ENCODE peak calls at places on chromosome 10, in four cellular contexts. U is HEK293T, P is K562, M is HepG2. W is an unnamed sample.

GRCh38 chr10:104299031-104299904 is 30.3 kb downstream of the GSTO2 start:
- DNase-seq in U (no peak), P (no peak), M (no peak), W (no peak)

GRCh38 chr10:77297370-77297692 is 340.3 kb downstream of the KCNMA1 start:
- DNase-seq in U (no peak), P (no peak), M (no peak), W (no peak)

GRCh38 chr10:112497347-112497950 is 50.4 kb downstream of the VTI1A start:
- DNase-seq in U (no peak), P (no peak), M (no peak), W (no peak)

GRCh38 chr10:59586407-59586891 is 123.2 kb downstream of the SLC16A9 start:
- DNase-seq in U (no peak), P (no peak), M (no peak), W (no peak)

GRCh38 chr10:33183658-33184057 is 150.8 kb downstream of the NRP1 start:
- DNase-seq in U (no peak), P (no peak), M (no peak), W (no peak)

GRCh38 chr10:76122056-76122455 is 690.6 kb downstream of the LRMDA start:
- DNase-seq in U (no peak), P (no peak), M (no peak), W (no peak)

GRCh38 chr10:50594012-50594411 is 29.7 kb downstream of the SGMS1 start:
- DNase-seq in U (no peak), P (no peak), M (no peak), W (no peak)

GRCh38 chr10:59626523-59626869 is 83.2 kb downstream of the SLC16A9 start:
- DNase-seq in U (no peak), P (no peak), M (no peak), W (no peak)

DNA sequence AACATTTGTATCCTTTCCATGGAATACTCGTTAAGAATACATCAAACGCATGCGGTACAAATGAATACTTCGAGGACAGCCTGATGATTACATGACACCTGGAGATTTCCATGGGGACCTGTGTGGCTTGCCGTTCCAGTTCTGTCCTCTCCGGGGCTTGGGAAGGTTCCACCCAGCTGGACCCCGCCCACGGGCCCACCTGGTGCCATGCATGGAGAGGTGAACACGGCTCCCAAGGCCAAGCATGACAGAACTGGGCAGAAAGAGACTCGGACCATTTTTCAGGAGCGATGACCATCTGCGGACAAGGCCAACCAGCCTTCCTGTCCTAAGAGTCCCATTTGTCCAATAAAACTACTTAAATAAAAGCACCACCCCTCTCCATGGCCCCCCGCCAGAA is 80.1 kb downstream of the TEX36 start:
- DNase-seq in U (no peak), P (no peak), M (no peak), W (no peak)
- TF ChIP-seq ELF4 in U (no peak), P (no peak), M (no peak), W (no peak)

DNA sequence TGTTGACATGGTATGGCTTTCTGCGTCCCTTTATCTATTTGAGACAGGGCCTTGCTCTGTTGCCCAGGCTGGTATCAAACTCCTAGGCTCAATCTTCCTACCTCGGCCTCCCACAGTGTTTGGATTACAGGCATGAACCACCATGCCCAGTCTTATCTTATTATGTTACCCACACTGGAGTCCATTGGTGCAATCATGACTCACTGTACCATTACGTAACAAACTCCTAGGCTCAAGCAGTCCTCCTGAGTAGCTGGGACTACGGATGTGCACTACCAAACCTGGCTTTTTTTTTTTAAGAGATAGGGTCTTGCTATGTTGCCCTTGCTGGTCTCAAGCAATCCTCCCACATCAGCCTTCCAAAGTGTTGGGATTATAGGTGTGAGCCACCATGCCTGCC is 66.7 kb downstream of the CCDC3 start:
- DNase-seq in U (no peak), P (no peak), M (no peak), W (no peak)
- TF ChIP-seq ELF4 in U (no peak), P (no peak), M (no peak), W (no peak)

GRCh38 chr10:49458869-49459268 is 63.0 kb upstream of the DRGX start:
- DNase-seq in U (no peak), P (no peak), M (no peak), W (no peak)
- TF ChIP-seq ELF4 in U (no peak), P (no peak), M (no peak), W (no peak)

GRCh38 chr10:36181421-36181820 is 539.3 kb upstream of the FZD8 start:
- DNase-seq in U (no peak), P (no peak), M (no peak), W (no peak)
- TF ChIP-seq ELF4 in U (no peak), P (no peak), M (no peak), W (no peak)

GRCh38 chr10:125578658-125579315 is 104.2 kb downstream of the TEX36 start:
- DNase-seq in U (no peak), P (no peak), M (no peak), W (no peak)
- TF ChIP-seq ELF4 in U (no peak), P (no peak), M (no peak), W (no peak)

GRCh38 chr10:93060887-93061593 is 442 bp downstream of the CYP26C1 start:
- DNase-seq in U (no peak), P (no peak), M (no peak), W (no peak)
- TF ChIP-seq ELF4 in U (no peak), P (no peak), M (no peak), W (no peak)

GRCh38 chr10:44369851-44370250 is 15.0 kb downstream of the CXCL12 start:
- DNase-seq in U (no peak), P (no peak), M (no peak), W (no peak)

GRCh38 chr10:44372181-44372580 is 12.7 kb downstream of the CXCL12 start:
- DNase-seq in U (no peak), P (no peak), M (no peak), W (no peak)

GRCh38 chr10:44366936-44367630 is 17.8 kb downstream of the CXCL12 start:
- DNase-seq in U (no peak), P (no peak), M (no peak), W (no peak)

GRCh38 chr10:44370731-44371248 is 14.1 kb downstream of the CXCL12 start:
- DNase-seq in U (no peak), P (no peak), M (no peak), W (peak)

GRCh38 chr10:44369296-44369695 is 15.6 kb downstream of the CXCL12 start:
- DNase-seq in U (no peak), P (no peak), M (no peak), W (no peak)
- TF ChIP-seq ELF4 in U (no peak), P (no peak), M (no peak), W (no peak)

DNA sequence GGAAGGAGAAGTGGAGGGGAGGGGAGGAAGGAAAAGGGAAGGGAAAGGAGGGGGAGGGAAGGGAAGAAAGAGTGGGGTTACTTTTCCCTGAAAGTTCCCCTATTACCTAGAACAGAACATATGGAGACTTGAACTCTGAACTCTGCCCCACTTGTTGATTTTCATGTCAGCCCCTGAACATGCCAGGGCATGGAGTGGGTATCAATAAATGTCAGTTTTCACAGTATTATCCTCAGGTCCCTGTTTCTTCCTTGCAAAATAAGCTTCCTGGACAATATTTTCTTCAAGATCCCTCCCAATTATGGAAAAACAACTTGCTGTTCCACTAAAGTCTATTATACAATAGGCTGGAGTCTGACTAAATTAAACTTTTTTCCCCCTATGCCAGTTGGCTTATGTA is 46.9 kb upstream of the LYZL1 start:
- DNase-seq in U (no peak), P (no peak), M (no peak), W (no peak)
- TF ChIP-seq ELF4 in U (no peak), P (no peak), M (no peak), W (no peak)

DNA sequence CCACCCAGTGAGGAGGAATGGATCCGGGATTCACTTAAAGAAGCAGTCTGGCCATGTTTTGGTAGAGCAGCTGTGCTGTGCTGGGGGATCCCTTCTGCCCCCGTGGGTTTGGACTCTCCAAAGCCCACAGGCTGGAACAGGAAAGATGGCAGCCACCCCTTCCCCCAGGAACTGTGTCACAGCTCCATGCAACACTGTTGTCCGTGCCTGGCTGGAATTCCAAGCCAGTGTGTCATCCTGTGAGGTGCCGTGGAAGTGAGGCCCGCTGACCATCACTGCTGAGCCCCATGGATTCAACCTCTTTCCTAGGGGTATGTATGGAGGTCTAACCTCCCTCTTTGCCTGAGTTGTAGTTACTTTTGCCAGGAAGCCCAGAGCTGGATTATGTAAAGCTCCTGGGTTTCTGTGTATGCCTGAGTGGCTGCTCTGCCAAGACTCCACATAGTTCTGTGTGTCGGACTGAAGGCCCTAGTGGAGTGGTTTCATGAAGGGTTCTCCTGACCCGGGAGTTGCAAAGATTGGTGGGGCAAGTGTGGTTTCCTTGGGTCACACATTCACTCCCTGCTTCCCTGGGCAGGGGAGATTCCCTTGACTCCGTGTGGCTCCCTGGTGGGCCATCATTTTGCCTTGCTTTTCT is 35.1 kb upstream of the PCGF5 start:
- DNase-seq in U (no peak), P (no peak), M (no peak), W (no peak)
- TF ChIP-seq ELF4 in U (no peak), P (no peak), M (no peak), W (no peak)

DNA sequence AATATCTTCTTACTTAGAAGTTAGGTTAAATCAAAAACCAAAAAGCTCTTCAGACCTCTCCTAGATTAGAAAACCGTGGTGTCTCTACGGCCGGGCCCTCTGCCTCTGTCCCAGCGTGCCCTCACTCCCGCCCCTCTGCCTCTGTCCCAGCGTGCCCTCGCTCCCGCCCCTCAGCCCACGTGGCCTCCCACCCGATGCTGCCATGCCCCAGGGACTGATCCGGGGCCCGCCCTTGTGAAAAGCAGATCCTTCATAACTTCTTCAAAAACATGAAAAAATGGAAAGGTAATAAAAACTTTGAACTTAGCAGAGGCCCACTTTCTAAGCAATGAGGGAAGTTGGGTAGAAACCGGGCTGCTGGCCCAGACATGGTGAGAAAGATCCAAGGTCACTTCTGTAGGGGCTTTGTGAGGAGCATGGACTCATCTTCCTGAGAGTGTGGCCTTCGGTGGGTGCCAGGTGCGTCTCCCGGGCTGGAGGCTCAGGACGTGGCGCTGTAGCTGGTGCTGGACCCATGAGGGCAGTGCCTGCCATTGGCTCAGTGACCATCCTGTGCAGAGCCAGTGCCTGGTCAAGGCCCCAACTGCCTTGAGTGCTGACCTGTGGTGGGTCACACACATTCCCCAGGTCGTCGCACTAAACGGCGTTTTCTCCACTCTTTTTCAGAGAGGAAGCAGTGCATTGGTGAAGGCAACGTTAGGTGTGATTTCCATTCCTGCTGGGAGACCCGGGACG is 4.9 kb upstream of the DPYSL4 start:
- DNase-seq in U (no peak), P (no peak), M (no peak), W (no peak)
- TF ChIP-seq ELF4 in U (no peak), P (no peak), M (no peak), W (no peak)